ENCODE peak calls at places on chromosome X, in six cellular contexts. S, Z, C, J, L and D are unnamed samples.

GRCh38 chrX:17629011-17629410 is 108.3 kb upstream of the SCML1 start:
- DNase-seq in J (no peak), Z (peak; percentile 15), C (no peak), L (no peak), S (no peak), D (no peak)

GRCh38 chrX:133546441-133546840 is 131.2 kb upstream of the GPC4 start:
- DNase-seq in C (no peak), S (peak; percentile 4), Z (no peak), L (no peak), J (no peak), D (no peak)

GRCh38 chrX:111467896-111468295 is 43.5 kb upstream of the SERTM2 start:
- DNase-seq in C (no peak), L (no peak), S (no peak), J (no peak), Z (no peak), D (no peak)

GRCh38 chrX:31070057-31070468 is 1.8 kb downstream of the FTHL17 start:
- DNase-seq in L (no peak), Z (peak; percentile 47), S (no peak), J (no peak), C (no peak), D (no peak)

GRCh38 chrX:39309721-39310152 is 508.5 kb downstream of the MID1IP1 start:
- DNase-seq in C (no peak), L (no peak), Z (no peak), J (no peak), S (peak; percentile 38), D (no peak)

GRCh38 chrX:155334486-155335316 is at the start of gene CLIC2:
- DNase-seq in J (no peak), C (peak; percentile 88), S (peak; percentile 78), L (no peak), Z (peak; percentile 57), D (no peak)

GRCh38 chrX:40844476-40844875 is 109.1 kb upstream of the MED14 start:
- DNase-seq in S (peak; percentile 7), J (no peak), L (no peak), C (no peak), Z (no peak), D (no peak)

GRCh38 chrX:22542641-22543040 is 269.9 kb downstream of the CBLL2 start:
- DNase-seq in S (no peak), J (no peak), Z (no peak), C (no peak), L (no peak), D (no peak)

GRCh38 chrX:29318051-29318450 is 730.8 kb downstream of the IL1RAPL1 start:
- DNase-seq in J (no peak), S (peak; percentile 30), C (no peak), L (no peak), Z (no peak), D (no peak)

GRCh38 chrX:102651242-102651967 is at the start of gene GPRASP1:
- DNase-seq in C (no peak), S (peak; percentile 41), L (no peak), J (peak; percentile 89), Z (no peak), D (peak; percentile 34)

GRCh38 chrX:97399400-97399799 is 515.7 kb downstream of the RPA4 start:
- DNase-seq in S (peak; percentile 42), Z (peak; percentile 61), C (peak; percentile 1), J (no peak), L (no peak), D (no peak)

GRCh38 chrX:46597774-46598173 is 24.2 kb downstream of the CHST7 start:
- DNase-seq in Z (no peak), L (no peak), C (no peak), J (no peak), S (no peak), D (no peak)

GRCh38 chrX:109889289-109890006 is 113.5 kb upstream of the TMEM164 start:
- DNase-seq in L (no peak), S (peak; percentile 54), Z (peak; percentile 19), C (no peak), J (no peak), D (no peak)

GRCh38 chrX:128781506-128781905 is 729.3 kb upstream of the ACTRT1 start:
- DNase-seq in S (peak; percentile 2), L (no peak), C (peak; percentile 51), J (no peak), Z (peak; percentile 2), D (peak; percentile 3)

GRCh38 chrX:69074726-69075125 is 90.5 kb downstream of the PJA1 start:
- DNase-seq in C (no peak), L (no peak), S (no peak), J (peak; percentile 42), Z (no peak), D (no peak)

GRCh38 chrX:18102006-18102405 is 118.7 kb downstream of the BEND2 start:
- DNase-seq in J (no peak), L (no peak), Z (no peak), C (no peak), S (no peak), D (no peak)

GRCh38 chrX:18194688-18195087 is 26.0 kb downstream of the BEND2 start:
- DNase-seq in L (no peak), C (peak; percentile 12), S (no peak), Z (no peak), J (no peak), D (no peak)

GRCh38 chrX:31165241-31166035 is 93.6 kb upstream of the FTHL17 start:
- DNase-seq in J (no peak), C (no peak), S (peak; percentile 73), Z (no peak), L (no peak), D (no peak)

GRCh38 chrX:119698835-119699234 is 5.9 kb upstream of the SEPTIN6 start:
- DNase-seq in C (peak; percentile 1), Z (peak; percentile 52), S (peak; percentile 79), J (no peak), L (no peak), D (no peak)

GRCh38 chrX:104641176-104641575 is 75.2 kb downstream of the IL1RAPL2 start:
- DNase-seq in C (no peak), J (no peak), S (no peak), Z (no peak), L (no peak), D (no peak)

GRCh38 chrX:21800344-21800770 is 39.1 kb upstream of the MBTPS2 start:
- DNase-seq in L (no peak), Z (no peak), C (no peak), J (no peak), S (no peak), D (no peak)

GRCh38 chrX:22323541-22323940 is 50.8 kb downstream of the CBLL2 start:
- DNase-seq in J (no peak), S (peak; percentile 34), Z (peak; percentile 69), L (no peak), C (no peak), D (no peak)

GRCh38 chrX:47664737-47665136 is 5.8 kb upstream of the UXT start:
- DNase-seq in Z (no peak), L (no peak), S (peak; percentile 55), J (no peak), C (no peak), D (no peak)